ENCODE peak calls at places on chromosomes 7 and 10, in eight cellular contexts. X is nucleus accumbens; O is T-helper 9 cell; P is stimulated activated CD8-positive, alpha-beta memory T cell treated with anti-CD3 and anti-CD28 coated beads, Interleukin-12 subunit alpha, Interleukin-12 subunit beta, amount 100 ng/mL, for 4 hours; E is amniotic stem cell; K is NCI-H748 treated with DMSO at 0.1 percent for 48 hours; Z is activated gamma-delta T cell treated with Interleukin-2 at 50 U/mL for 16 hours; R is AML-193. S is an unnamed sample.

GRCh38 chr7:101537205-101537604 is 91.9 kb downstream of the MYL10 start:
- DNase-seq in X (no peak), O (no peak), P (no peak), E (no peak), K (no peak), Z (no peak), R (no peak), S (no peak)

GRCh38 chr7:149869291-149869650 is 4.5 kb upstream of the ATP6V0E2 start:
- DNase-seq in X (no peak), O (no peak), P (no peak), E (no peak), K (no peak), Z (no peak), R (no peak), S (no peak)

GRCh38 chr7:22653981-22654380 is 73.0 kb upstream of the IL6 start:
- DNase-seq in X (no peak), O (no peak), P (no peak), E (no peak), K (peak; percentile 96), Z (no peak), R (no peak), S (peak; percentile 96)

GRCh38 chr10:22253578-22253882 is 35.7 kb upstream of the EBLN1 start:
- DNase-seq in X (no peak), O (peak; percentile 28), P (peak; percentile 10), E (no peak), K (no peak), Z (no peak), R (no peak), S (no peak)

GRCh38 chr7:69211739-69212138 is 386.5 kb upstream of the AUTS2 start:
- DNase-seq in X (no peak), O (no peak), P (no peak), E (no peak), K (peak; percentile 29), Z (no peak), R (no peak), S (peak; percentile 52)

GRCh38 chr10:110989016-110989415 is 69.6 kb downstream of the SHOC2 start:
- DNase-seq in X (no peak), O (no peak), P (no peak), E (no peak), K (no peak), Z (no peak), R (no peak), S (no peak)

GRCh38 chr10:64134676-64135075 is 613.5 kb downstream of the REEP3 start:
- DNase-seq in X (no peak), O (no peak), P (no peak), E (no peak), K (no peak), Z (no peak), R (no peak), S (no peak)

GRCh38 chr7:28410628-28411578 is 1.4 kb upstream of the CREB5 start:
- DNase-seq in X (no peak), O (no peak), P (no peak), E (peak; percentile 14), K (peak; percentile 72), Z (no peak), R (peak; percentile 37), S (no peak)

GRCh38 chr10:29119374-29119773 is 169.5 kb upstream of the LYZL1 start:
- DNase-seq in X (no peak), O (no peak), P (no peak), E (no peak), K (peak; percentile 7), Z (no peak), R (no peak), S (no peak)

GRCh38 chr10:101066890-101067355 is 5.1 kb downstream of the KAZALD1 start:
- DNase-seq in X (no peak), O (no peak), P (no peak), E (no peak), K (peak; percentile 38), Z (no peak), R (no peak), S (no peak)

GRCh38 chr10:114306116-114306973 is 67.3 kb downstream of the VWA2 start:
- DNase-seq in X (no peak), O (no peak), P (no peak), E (peak; percentile 80), K (no peak), Z (no peak), R (no peak), S (no peak)

GRCh38 chr10:29469481-29470354 is 165.1 kb downstream of the SVIL start:
- DNase-seq in X (no peak), O (no peak), P (no peak), E (no peak), K (no peak), Z (no peak), R (no peak), S (no peak)

GRCh38 chr10:84333864-84334451 is 5.6 kb downstream of the CCSER2 start:
- DNase-seq in X (no peak), O (peak; percentile 50), P (peak; percentile 34), E (no peak), K (no peak), Z (peak; percentile 68), R (peak; percentile 74), S (no peak)

GRCh38 chr10:125006188-125006680 is 64.3 kb downstream of the ZRANB1 start:
- DNase-seq in X (no peak), O (no peak), P (no peak), E (no peak), K (no peak), Z (no peak), R (no peak), S (no peak)

GRCh38 chr7:75534727-75535307 is 42.7 kb downstream of the SPDYE5 start:
- DNase-seq in X (no peak), O (no peak), P (no peak), E (peak; percentile 4), K (no peak), Z (no peak), R (peak; percentile 80), S (no peak)

GRCh38 chr10:60448246-60448645 is 58.6 kb upstream of the ANK3 start:
- DNase-seq in X (no peak), O (no peak), P (no peak), E (no peak), K (no peak), Z (no peak), R (no peak), S (no peak)

GRCh38 chr10:88115968-88116367 is 252.5 kb downstream of the PTEN start:
- DNase-seq in X (no peak), O (no peak), P (no peak), E (peak; percentile 37), K (no peak), Z (no peak), R (no peak), S (no peak)

GRCh38 chr7:20839987-20840386 is 53.3 kb upstream of the SP8 start:
- DNase-seq in X (no peak), O (no peak), P (no peak), E (no peak), K (no peak), Z (no peak), R (no peak), S (no peak)

S was measured in COR-L47.